ENCODE peak calls at places on chromosomes 7 and 10, in four cellular contexts. T is fibroblast of mammary gland, D is NCI-H524 treated with DMSO at 0.1 percent for 48 hours, R is Calu3. F is an unnamed sample.

GRCh38 chr10:100182908-100183307 is 2.9 kb downstream of the ERLIN1 start:
- DNase-seq in T (no peak), D (no peak), R (no peak), F (no peak)

GRCh38 chr7:79734158-79734557 is 280.7 kb upstream of the MAGI2 start:
- DNase-seq in T (no peak), D (no peak), R (no peak), F (no peak)

GRCh38 chr7:127993317-127993716 is 37.9 kb downstream of the LRRC4 start:
- DNase-seq in T (no peak), D (no peak), R (no peak), F (no peak)

GRCh38 chr7:127338122-127338521 is 54.4 kb downstream of the ZNF800 start:
- DNase-seq in T (no peak), D (no peak), R (no peak), F (no peak)

GRCh38 chr10:68562666-68563522 is 2.8 kb downstream of the TET1 start:
- DNase-seq in T (peak; percentile 70), D (no peak), R (no peak), F (no peak)

GRCh38 chr7:19442016-19442785 is 266.6 kb downstream of the POLR1F start:
- DNase-seq in T (peak; percentile 71), D (no peak), R (peak; percentile 42), F (peak; percentile 58)

GRCh38 chr7:8618441-8619070 is 185.1 kb downstream of the NXPH1 start:
- DNase-seq in T (no peak), D (no peak), R (no peak), F (no peak)

GRCh38 chr7:18831381-18831901 is 286.0 kb downstream of the TWIST1 start:
- DNase-seq in T (peak; percentile 65), D (no peak), R (no peak), F (no peak)

GRCh38 chr7:82677493-82677892 is 233.9 kb upstream of the CACNA2D1 start:
- DNase-seq in T (peak; percentile 13), D (no peak), R (no peak), F (no peak)

GRCh38 chr10:15419279-15419874 is 48.3 kb upstream of the FAM171A1 start:
- DNase-seq in T (peak; percentile 45), D (no peak), R (peak; percentile 38), F (peak; percentile 64)

GRCh38 chr10:89427629-89428028 is 13.3 kb downstream of the IFIT5 start:
- DNase-seq in T (peak; percentile 87), D (no peak), R (no peak), F (peak; percentile 66)

GRCh38 chr7:141133646-141134045 is 59.8 kb downstream of the TMEM178B start:
- DNase-seq in T (peak; percentile 10), D (no peak), R (no peak), F (no peak)